ENCODE peak calls at places on chromosomes 11 and 22, in six cellular contexts. H is foreskin fibroblast; X is stimulated activated CD8-positive, alpha-beta memory T cell treated with anti-CD3 and anti-CD28 coated beads, Interleukin-4, amount 100 ng/mL, for 1 hour; Z is activated CD8-positive, alpha-beta T cell treated with anti-CD3 and anti-CD28 coated beads for 36 hours; V is HEK293T; A is NCI-H2081. P is an unnamed sample.

GRCh38 chr11:12889243-12889642 is 119.9 kb upstream of the RASSF10 start:
- DNase-seq in H (peak; percentile 88), X (no peak), Z (no peak), V (no peak), A (peak; percentile 25), P (peak; percentile 64)

GRCh38 chr22:41563051-41563711 is 2.4 kb downstream of the CSDC2 start:
- DNase-seq in H (peak; percentile 89), X (no peak), Z (no peak), V (no peak), A (no peak), P (peak; percentile 88)

GRCh38 chr11:1937616-1938342 is 9.4 kb upstream of the MRPL23 start:
- DNase-seq in H (no peak), X (no peak), Z (peak; percentile 1), V (no peak), A (no peak), P (no peak)

GRCh38 chr11:81870066-81870412 is 863.6 kb downstream of the FAM181B start:
- DNase-seq in H (no peak), X (no peak), Z (no peak), V (no peak), A (no peak), P (no peak)

GRCh38 chr11:7167976-7168740 is 79.4 kb downstream of the RBMXL2 start:
- DNase-seq in H (no peak), X (no peak), Z (no peak), V (no peak), A (no peak), P (no peak)

GRCh38 chr11:125404811-125405481 is 91.1 kb downstream of the FEZ1 start:
- DNase-seq in H (peak; percentile 77), X (peak; percentile 43), Z (peak; percentile 78), V (peak; percentile 91), A (peak; percentile 23), P (peak; percentile 80)

GRCh38 chr11:9153651-9154050 is 62.3 kb upstream of the SCUBE2 start:
- DNase-seq in H (no peak), X (no peak), Z (no peak), V (no peak), A (peak; percentile 79), P (no peak)

GRCh38 chr22:40265783-40266182 is 80.5 kb upstream of the ADSL start:
- DNase-seq in H (no peak), X (no peak), Z (peak; percentile 31), V (no peak), A (no peak), P (no peak)

GRCh38 chr11:115439385-115439784 is 64.8 kb downstream of the CADM1 start:
- DNase-seq in H (peak; percentile 1), X (no peak), Z (no peak), V (no peak), A (no peak), P (no peak)

GRCh38 chr22:18998998-18999397 is 62.9 kb upstream of the PRODH start:
- DNase-seq in H (no peak), X (no peak), Z (peak; percentile 62), V (peak; percentile 40), A (no peak), P (no peak)

GRCh38 chr22:30305906-30306628 is 16.8 kb upstream of the CASTOR1 start:
- DNase-seq in H (no peak), X (no peak), Z (peak; percentile 49), V (no peak), A (no peak), P (no peak)

GRCh38 chr11:2860636-2861035 is 24.9 kb downstream of the CDKN1C start:
- DNase-seq in H (peak; percentile 51), X (no peak), Z (peak; percentile 77), V (no peak), A (no peak), P (no peak)

GRCh38 chr11:67561971-67562560 is 21.5 kb upstream of the GSTP1 start:
- DNase-seq in H (no peak), X (no peak), Z (no peak), V (no peak), A (no peak), P (no peak)

GRCh38 chr11:2518112-2518982 is 73.5 kb downstream of the KCNQ1 start:
- DNase-seq in H (no peak), X (no peak), Z (no peak), V (no peak), A (no peak), P (no peak)

GRCh38 chr11:77418981-77419592 is 54.8 kb downstream of the PAK1 start:
- DNase-seq in H (no peak), X (no peak), Z (no peak), V (no peak), A (no peak), P (no peak)

P was measured in hepatic stellate cell.